ENCODE peak calls at places on chromosomes 3 and 15, in nine cellular contexts. One of them, this sample, is unnamed.

GRCh38 chr3:115512565-115513410 is 110.5 kb upstream of the GAP43 start:
- DNase-seq in epithelial cell of esophagus: peak
- DNase-seq in AG04450: no peak
- DNase-seq in spleen: no peak
- DNase-seq in astrocyte of the spinal cord: peak
- DNase-seq in effector memory CD4-positive, alpha-beta T cell: no peak
- DNase-seq in skeletal muscle cell: peak
- DNase-seq in psoas muscle: no peak
- DNase-seq in A673: peak
- DNase-seq in this sample: no peak

GRCh38 chr3:178405456-178405970 is 130.7 kb upstream of the KCNMB2 start:
- DNase-seq in epithelial cell of esophagus: no peak
- DNase-seq in AG04450: no peak
- DNase-seq in spleen: no peak
- DNase-seq in astrocyte of the spinal cord: peak
- DNase-seq in effector memory CD4-positive, alpha-beta T cell: no peak
- DNase-seq in skeletal muscle cell: no peak
- DNase-seq in psoas muscle: no peak
- DNase-seq in A673: no peak
- DNase-seq in this sample: no peak

GRCh38 chr3:168066882-168067281 is 28.8 kb downstream of the GOLIM4 start:
- DNase-seq in epithelial cell of esophagus: no peak
- DNase-seq in AG04450: no peak
- DNase-seq in spleen: no peak
- DNase-seq in astrocyte of the spinal cord: no peak
- DNase-seq in effector memory CD4-positive, alpha-beta T cell: no peak
- DNase-seq in skeletal muscle cell: no peak
- DNase-seq in psoas muscle: no peak
- DNase-seq in A673: no peak
- DNase-seq in this sample: no peak

GRCh38 chr3:84547971-84548970 is 410.5 kb upstream of the CADM2 start:
- DNase-seq in epithelial cell of esophagus: peak
- DNase-seq in AG04450: no peak
- DNase-seq in spleen: no peak
- DNase-seq in astrocyte of the spinal cord: peak
- DNase-seq in effector memory CD4-positive, alpha-beta T cell: no peak
- DNase-seq in skeletal muscle cell: no peak
- DNase-seq in psoas muscle: peak
- DNase-seq in A673: peak
- DNase-seq in this sample: peak

GRCh38 chr3:153666911-153667310 is 454.3 kb upstream of the ARHGEF26 start:
- DNase-seq in epithelial cell of esophagus: no peak
- DNase-seq in AG04450: no peak
- DNase-seq in spleen: no peak
- DNase-seq in astrocyte of the spinal cord: no peak
- DNase-seq in effector memory CD4-positive, alpha-beta T cell: no peak
- DNase-seq in skeletal muscle cell: no peak
- DNase-seq in psoas muscle: no peak
- DNase-seq in A673: no peak
- DNase-seq in this sample: no peak

GRCh38 chr3:67624078-67624477 is 30.3 kb downstream of the SUCLG2 start:
- DNase-seq in epithelial cell of esophagus: no peak
- DNase-seq in AG04450: no peak
- DNase-seq in spleen: no peak
- DNase-seq in astrocyte of the spinal cord: no peak
- DNase-seq in effector memory CD4-positive, alpha-beta T cell: no peak
- DNase-seq in skeletal muscle cell: no peak
- DNase-seq in psoas muscle: no peak
- DNase-seq in A673: no peak
- DNase-seq in this sample: no peak

GRCh38 chr15:31297880-31298456 is 28.7 kb upstream of the KLF13 start:
- DNase-seq in epithelial cell of esophagus: no peak
- DNase-seq in AG04450: no peak
- DNase-seq in spleen: peak
- DNase-seq in astrocyte of the spinal cord: no peak
- DNase-seq in effector memory CD4-positive, alpha-beta T cell: no peak
- DNase-seq in skeletal muscle cell: no peak
- DNase-seq in psoas muscle: no peak
- DNase-seq in A673: no peak
- DNase-seq in this sample: no peak

GRCh38 chr3:190306513-190307163 is 15.6 kb downstream of the CLDN1 start:
- DNase-seq in epithelial cell of esophagus: peak
- DNase-seq in AG04450: no peak
- DNase-seq in spleen: no peak
- DNase-seq in astrocyte of the spinal cord: peak
- DNase-seq in effector memory CD4-positive, alpha-beta T cell: no peak
- DNase-seq in skeletal muscle cell: peak
- DNase-seq in psoas muscle: no peak
- DNase-seq in A673: no peak
- DNase-seq in this sample: no peak

GRCh38 chr3:188126271-188126670 is 27.7 kb upstream of the LPP start:
- DNase-seq in epithelial cell of esophagus: no peak
- DNase-seq in AG04450: peak
- DNase-seq in spleen: no peak
- DNase-seq in astrocyte of the spinal cord: peak
- DNase-seq in effector memory CD4-positive, alpha-beta T cell: no peak
- DNase-seq in skeletal muscle cell: no peak
- DNase-seq in psoas muscle: no peak
- DNase-seq in A673: no peak
- DNase-seq in this sample: no peak

GRCh38 chr3:23751485-23751811 is 54.3 kb upstream of the UBE2E1 start:
- DNase-seq in epithelial cell of esophagus: no peak
- DNase-seq in AG04450: no peak
- DNase-seq in spleen: no peak
- DNase-seq in astrocyte of the spinal cord: peak
- DNase-seq in effector memory CD4-positive, alpha-beta T cell: no peak
- DNase-seq in skeletal muscle cell: no peak
- DNase-seq in psoas muscle: no peak
- DNase-seq in A673: no peak
- DNase-seq in this sample: no peak

GRCh38 chr3:147381610-147382009 is 24.7 kb downstream of the ZIC4 start:
- DNase-seq in epithelial cell of esophagus: no peak
- DNase-seq in AG04450: no peak
- DNase-seq in spleen: no peak
- DNase-seq in astrocyte of the spinal cord: no peak
- DNase-seq in effector memory CD4-positive, alpha-beta T cell: no peak
- DNase-seq in skeletal muscle cell: no peak
- DNase-seq in psoas muscle: no peak
- DNase-seq in A673: no peak
- DNase-seq in this sample: no peak

GRCh38 chr3:147380271-147380995 is 25.9 kb downstream of the ZIC4 start:
- DNase-seq in epithelial cell of esophagus: no peak
- DNase-seq in AG04450: no peak
- DNase-seq in spleen: no peak
- DNase-seq in astrocyte of the spinal cord: no peak
- DNase-seq in effector memory CD4-positive, alpha-beta T cell: no peak
- DNase-seq in skeletal muscle cell: no peak
- DNase-seq in psoas muscle: no peak
- DNase-seq in A673: no peak
- DNase-seq in this sample: no peak

GRCh38 chr3:147380996-147381376 is 25.4 kb downstream of the ZIC4 start:
- DNase-seq in epithelial cell of esophagus: no peak
- DNase-seq in AG04450: no peak
- DNase-seq in spleen: no peak
- DNase-seq in astrocyte of the spinal cord: no peak
- DNase-seq in effector memory CD4-positive, alpha-beta T cell: no peak
- DNase-seq in skeletal muscle cell: no peak
- DNase-seq in psoas muscle: no peak
- DNase-seq in A673: no peak
- DNase-seq in this sample: no peak

GRCh38 chr3:147378186-147378503 is 28.2 kb downstream of the ZIC4 start:
- DNase-seq in epithelial cell of esophagus: no peak
- DNase-seq in AG04450: no peak
- DNase-seq in spleen: no peak
- DNase-seq in astrocyte of the spinal cord: no peak
- DNase-seq in effector memory CD4-positive, alpha-beta T cell: no peak
- DNase-seq in skeletal muscle cell: no peak
- DNase-seq in psoas muscle: no peak
- DNase-seq in A673: no peak
- DNase-seq in this sample: no peak

GRCh38 chr3:147379651-147380050 is 26.7 kb downstream of the ZIC4 start:
- DNase-seq in epithelial cell of esophagus: no peak
- DNase-seq in AG04450: no peak
- DNase-seq in spleen: no peak
- DNase-seq in astrocyte of the spinal cord: no peak
- DNase-seq in effector memory CD4-positive, alpha-beta T cell: no peak
- DNase-seq in skeletal muscle cell: no peak
- DNase-seq in psoas muscle: no peak
- DNase-seq in A673: no peak
- DNase-seq in this sample: no peak
- H3K4me3 ChIP-seq in epithelial cell of esophagus: no peak
- H3K4me3 ChIP-seq in AG04450: no peak
- H3K4me3 ChIP-seq in spleen: no peak
- H3K4me3 ChIP-seq in astrocyte of the spinal cord: no peak
- H3K4me3 ChIP-seq in effector memory CD4-positive, alpha-beta T cell: no peak
- H3K4me3 ChIP-seq in skeletal muscle cell: no peak
- H3K4me3 ChIP-seq in psoas muscle: no peak
- H3K4me3 ChIP-seq in A673: no peak
- H3K4me3 ChIP-seq in this sample: no peak

GRCh38 chr15:60554494-60554893 is 75.6 kb upstream of the ICE2 start:
- DNase-seq in epithelial cell of esophagus: no peak
- DNase-seq in AG04450: no peak
- DNase-seq in spleen: no peak
- DNase-seq in astrocyte of the spinal cord: no peak
- DNase-seq in effector memory CD4-positive, alpha-beta T cell: no peak
- DNase-seq in skeletal muscle cell: no peak
- DNase-seq in psoas muscle: no peak
- DNase-seq in A673: no peak
- DNase-seq in this sample: no peak
- H3K4me3 ChIP-seq in epithelial cell of esophagus: no peak
- H3K4me3 ChIP-seq in AG04450: no peak
- H3K4me3 ChIP-seq in spleen: no peak
- H3K4me3 ChIP-seq in astrocyte of the spinal cord: no peak
- H3K4me3 ChIP-seq in effector memory CD4-positive, alpha-beta T cell: no peak
- H3K4me3 ChIP-seq in skeletal muscle cell: no peak
- H3K4me3 ChIP-seq in psoas muscle: no peak
- H3K4me3 ChIP-seq in A673: no peak
- H3K4me3 ChIP-seq in this sample: no peak

GRCh38 chr3:131421957-131422498 is 40.5 kb downstream of the NUDT16 start:
- DNase-seq in epithelial cell of esophagus: no peak
- DNase-seq in AG04450: no peak
- DNase-seq in spleen: no peak
- DNase-seq in astrocyte of the spinal cord: peak
- DNase-seq in effector memory CD4-positive, alpha-beta T cell: no peak
- DNase-seq in skeletal muscle cell: peak
- DNase-seq in psoas muscle: no peak
- DNase-seq in A673: no peak
- DNase-seq in this sample: no peak

DNA sequence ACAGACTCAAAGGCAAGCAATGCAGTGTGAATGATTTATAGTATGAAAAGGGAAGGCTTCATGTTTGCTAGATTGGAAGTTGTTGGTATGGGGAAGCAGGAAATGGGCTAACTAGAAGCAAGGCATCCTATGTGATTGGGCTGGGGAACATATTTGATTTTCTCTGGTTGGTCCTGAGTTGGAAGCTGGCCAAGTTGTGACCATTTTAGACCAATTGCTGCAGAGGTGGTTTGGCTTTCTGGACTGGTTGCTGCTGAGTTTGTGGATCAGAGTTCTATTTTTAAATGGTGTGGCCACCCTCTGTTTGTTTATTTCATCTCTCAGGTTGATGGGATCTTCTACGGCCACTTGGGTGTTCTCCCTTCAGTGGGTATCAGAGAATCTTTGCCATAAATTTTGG is 39.7 kb downstream of the NUDT16 start:
- DNase-seq in epithelial cell of esophagus: no peak
- DNase-seq in AG04450: no peak
- DNase-seq in spleen: no peak
- DNase-seq in astrocyte of the spinal cord: peak
- DNase-seq in effector memory CD4-positive, alpha-beta T cell: no peak
- DNase-seq in skeletal muscle cell: no peak
- DNase-seq in psoas muscle: no peak
- DNase-seq in A673: no peak
- DNase-seq in this sample: no peak
- H3K4me3 ChIP-seq in epithelial cell of esophagus: no peak
- H3K4me3 ChIP-seq in AG04450: no peak
- H3K4me3 ChIP-seq in spleen: no peak
- H3K4me3 ChIP-seq in astrocyte of the spinal cord: no peak
- H3K4me3 ChIP-seq in effector memory CD4-positive, alpha-beta T cell: no peak
- H3K4me3 ChIP-seq in skeletal muscle cell: no peak
- H3K4me3 ChIP-seq in psoas muscle: no peak
- H3K4me3 ChIP-seq in A673: no peak
- H3K4me3 ChIP-seq in this sample: no peak

GRCh38 chr3:69880069-69880640 is 119.4 kb upstream of the SAMMSON start:
- DNase-seq in epithelial cell of esophagus: no peak
- DNase-seq in AG04450: no peak
- DNase-seq in spleen: no peak
- DNase-seq in astrocyte of the spinal cord: no peak
- DNase-seq in effector memory CD4-positive, alpha-beta T cell: no peak
- DNase-seq in skeletal muscle cell: no peak
- DNase-seq in psoas muscle: no peak
- DNase-seq in A673: no peak
- DNase-seq in this sample: no peak

GRCh38 chr3:69879051-69879450 is 120.5 kb upstream of the SAMMSON start:
- DNase-seq in epithelial cell of esophagus: no peak
- DNase-seq in AG04450: no peak
- DNase-seq in spleen: peak
- DNase-seq in astrocyte of the spinal cord: no peak
- DNase-seq in effector memory CD4-positive, alpha-beta T cell: no peak
- DNase-seq in skeletal muscle cell: no peak
- DNase-seq in psoas muscle: no peak
- DNase-seq in A673: no peak
- DNase-seq in this sample: no peak

GRCh38 chr3:69882560-69882959 is 117.0 kb upstream of the SAMMSON start:
- DNase-seq in epithelial cell of esophagus: no peak
- DNase-seq in AG04450: no peak
- DNase-seq in spleen: no peak
- DNase-seq in astrocyte of the spinal cord: no peak
- DNase-seq in effector memory CD4-positive, alpha-beta T cell: no peak
- DNase-seq in skeletal muscle cell: no peak
- DNase-seq in psoas muscle: no peak
- DNase-seq in A673: no peak
- DNase-seq in this sample: no peak

GRCh38 chr3:69878254-69878653 is 121.3 kb upstream of the SAMMSON start:
- DNase-seq in epithelial cell of esophagus: no peak
- DNase-seq in AG04450: no peak
- DNase-seq in spleen: no peak
- DNase-seq in astrocyte of the spinal cord: no peak
- DNase-seq in effector memory CD4-positive, alpha-beta T cell: no peak
- DNase-seq in skeletal muscle cell: no peak
- DNase-seq in psoas muscle: no peak
- DNase-seq in A673: no peak
- DNase-seq in this sample: no peak

DNA sequence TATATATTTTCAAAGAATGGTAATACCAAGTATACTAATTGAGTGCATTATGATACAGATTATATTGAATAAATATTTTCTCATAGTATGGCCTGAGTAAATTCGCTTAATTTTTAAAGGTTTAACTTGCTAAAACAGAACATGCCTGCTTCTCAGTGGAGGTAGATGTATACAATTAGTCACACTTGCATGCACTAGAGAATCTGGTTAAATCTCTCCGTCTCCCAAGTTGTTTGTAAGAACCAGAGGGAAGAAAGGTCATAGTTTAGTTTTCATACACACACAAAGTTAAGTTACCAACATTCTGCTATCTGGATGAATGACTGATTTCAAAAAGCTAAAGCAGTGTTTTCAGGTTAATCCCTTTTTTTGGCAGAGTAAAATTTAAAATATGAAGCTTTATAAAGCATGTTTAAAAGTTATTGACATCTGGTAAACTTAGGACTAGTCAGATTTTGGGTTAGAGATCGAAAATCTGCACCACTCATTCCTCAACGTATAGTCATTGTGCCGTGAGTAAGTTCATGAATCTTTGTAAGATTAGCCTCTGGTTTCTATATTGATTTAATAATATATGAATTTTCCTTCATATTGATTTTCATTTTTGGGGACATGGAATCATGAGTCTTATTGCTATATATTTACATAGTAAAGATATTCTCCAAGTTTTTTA is 117.6 kb upstream of the SAMMSON start:
- DNase-seq in epithelial cell of esophagus: no peak
- DNase-seq in AG04450: no peak
- DNase-seq in spleen: no peak
- DNase-seq in astrocyte of the spinal cord: no peak
- DNase-seq in effector memory CD4-positive, alpha-beta T cell: no peak
- DNase-seq in skeletal muscle cell: no peak
- DNase-seq in psoas muscle: no peak
- DNase-seq in A673: no peak
- DNase-seq in this sample: no peak
- H3K4me3 ChIP-seq in epithelial cell of esophagus: no peak
- H3K4me3 ChIP-seq in AG04450: no peak
- H3K4me3 ChIP-seq in spleen: no peak
- H3K4me3 ChIP-seq in astrocyte of the spinal cord: no peak
- H3K4me3 ChIP-seq in effector memory CD4-positive, alpha-beta T cell: no peak
- H3K4me3 ChIP-seq in skeletal muscle cell: no peak
- H3K4me3 ChIP-seq in psoas muscle: no peak
- H3K4me3 ChIP-seq in A673: no peak
- H3K4me3 ChIP-seq in this sample: no peak

This sample was measured in NB4.